ENCODE peak calls at places on chromosomes 3 and 15, in five cellular contexts. R is WERI-Rb-1, F is NB4, S is ovary, K is choroid plexus epithelial cell. Q is an unnamed sample.

GRCh38 chr15:69145694-69146492 is 14.5 kb upstream of the GLCE start:
- DNase-seq in R (no peak), F (peak), S (no peak), K (peak), Q (no peak)

GRCh38 chr3:75295013-75295412 is 369.1 kb upstream of the FRG2C start:
- DNase-seq in R (no peak), F (no peak), S (no peak), K (no peak), Q (no peak)

GRCh38 chr3:170493712-170494182 is 75.1 kb downstream of the CLDN11 start:
- DNase-seq in R (no peak), F (no peak), S (no peak), K (peak), Q (no peak)

GRCh38 chr3:194259982-194260856 is 90.9 kb downstream of the CPN2 start:
- DNase-seq in R (no peak), F (no peak), S (no peak), K (peak), Q (no peak)

GRCh38 chr15:40032125-40032839 is 6.7 kb downstream of the SRP14 start:
- DNase-seq in R (no peak), F (no peak), S (no peak), K (no peak), Q (no peak)

GRCh38 chr3:12503126-12503952 is 19.1 kb downstream of the TSEN2 start:
- DNase-seq in R (no peak), F (peak), S (no peak), K (peak), Q (no peak)

GRCh38 chr3:25830373-25831305 is 40.7 kb downstream of the OXSM start:
- DNase-seq in R (no peak), F (no peak), S (no peak), K (no peak), Q (no peak)

GRCh38 chr3:14467723-14468620 is 65.6 kb downstream of the SLC6A6 start:
- DNase-seq in R (peak), F (peak), S (peak), K (peak), Q (peak)

GRCh38 chr3:16849240-16849639 is 35.5 kb upstream of the PLCL2 start:
- DNase-seq in R (no peak), F (peak), S (peak), K (peak), Q (peak)

GRCh38 chr3:73827204-73827603 is 202.5 kb upstream of the PDZRN3 start:
- DNase-seq in R (no peak), F (no peak), S (no peak), K (no peak), Q (no peak)

GRCh38 chr3:37456270-37456708 is 281.9 kb upstream of the LRRFIP2 start:
- DNase-seq in R (no peak), F (peak), S (no peak), K (no peak), Q (no peak)

GRCh38 chr3:53193466-53194217 is 32.6 kb downstream of the PRKCD start:
- DNase-seq in R (no peak), F (no peak), S (peak), K (peak), Q (no peak)

GRCh38 chr3:116863842-116864626 is 154.5 kb downstream of the TUSC7 start:
- DNase-seq in R (no peak), F (peak), S (no peak), K (peak), Q (no peak)

GRCh38 chr3:136351905-136352304 is 101.8 kb downstream of the PCCB start:
- DNase-seq in R (no peak), F (no peak), S (no peak), K (no peak), Q (no peak)

GRCh38 chr3:43616034-43616433 is 5.8 kb downstream of the ANO10 start:
- DNase-seq in R (no peak), F (no peak), S (no peak), K (no peak), Q (no peak)

GRCh38 chr3:177838951-177839350 is 641.7 kb upstream of the TBL1XR1 start:
- DNase-seq in R (peak), F (no peak), S (no peak), K (no peak), Q (no peak)

GRCh38 chr15:66041276-66041675 is 172.0 kb downstream of the RAB11A start:
- DNase-seq in R (no peak), F (no peak), S (no peak), K (no peak), Q (no peak)

GRCh38 chr3:195438371-195438770 is 4.4 kb downstream of the ACAP2 start:
- DNase-seq in R (no peak), F (no peak), S (no peak), K (no peak), Q (no peak)

GRCh38 chr15:39458131-39458530 is 122.7 kb upstream of the THBS1 start:
- DNase-seq in R (no peak), F (no peak), S (no peak), K (no peak), Q (no peak)

GRCh38 chr15:73464602-73465001 is 21.6 kb downstream of the REC114 start:
- DNase-seq in R (no peak), F (no peak), S (no peak), K (peak), Q (no peak)
- TF ChIP-seq CTCF in R (peak), F (peak), S (no peak), K (peak), Q (no peak)

DNA sequence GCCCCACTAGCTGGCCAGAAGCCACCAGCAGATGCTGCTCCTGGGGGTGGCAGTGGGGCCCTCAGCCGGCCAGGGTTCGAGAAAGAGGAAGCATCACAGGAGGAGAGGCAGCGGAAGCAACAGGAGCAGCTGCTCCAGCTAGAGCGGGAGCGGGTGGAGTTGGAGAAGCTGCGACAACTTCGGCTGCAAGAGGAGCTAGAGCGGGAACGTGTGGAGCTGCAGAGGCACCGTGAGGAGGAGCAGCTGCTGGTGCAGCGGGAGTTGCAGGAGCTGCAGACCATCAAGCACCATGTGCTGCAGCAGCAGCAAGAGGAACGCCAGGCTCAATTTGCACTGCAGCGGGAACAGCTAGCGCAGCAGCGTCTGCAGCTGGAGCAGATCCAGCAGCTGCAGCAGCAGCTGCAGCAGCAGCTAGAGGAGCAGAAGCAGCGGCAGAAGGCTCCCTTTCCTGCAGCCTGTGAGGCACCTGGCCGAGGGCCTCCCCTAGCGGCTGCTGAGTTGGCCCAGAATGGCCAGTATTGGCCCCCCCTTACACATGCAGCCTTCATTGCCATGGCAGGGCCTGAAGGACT is 17.5 kb upstream of the APEH start:
- DNase-seq in R (no peak), F (peak), S (no peak), K (peak), Q (no peak)
- TF ChIP-seq CTCF in R (no peak), F (no peak), S (no peak), K (peak), Q (no peak)

GRCh38 chr15:22839046-22839705 is 710 bp downstream of the NIPA2 start:
- DNase-seq in R (no peak), F (peak), S (no peak), K (peak), Q (no peak)

GRCh38 chr15:22838292-22839042 is at the start of gene NIPA2:
- DNase-seq in R (peak), F (peak), S (peak), K (peak), Q (peak)
- TF ChIP-seq CTCF in R (no peak), F (no peak), S (no peak), K (no peak), Q (no peak)

DNA sequence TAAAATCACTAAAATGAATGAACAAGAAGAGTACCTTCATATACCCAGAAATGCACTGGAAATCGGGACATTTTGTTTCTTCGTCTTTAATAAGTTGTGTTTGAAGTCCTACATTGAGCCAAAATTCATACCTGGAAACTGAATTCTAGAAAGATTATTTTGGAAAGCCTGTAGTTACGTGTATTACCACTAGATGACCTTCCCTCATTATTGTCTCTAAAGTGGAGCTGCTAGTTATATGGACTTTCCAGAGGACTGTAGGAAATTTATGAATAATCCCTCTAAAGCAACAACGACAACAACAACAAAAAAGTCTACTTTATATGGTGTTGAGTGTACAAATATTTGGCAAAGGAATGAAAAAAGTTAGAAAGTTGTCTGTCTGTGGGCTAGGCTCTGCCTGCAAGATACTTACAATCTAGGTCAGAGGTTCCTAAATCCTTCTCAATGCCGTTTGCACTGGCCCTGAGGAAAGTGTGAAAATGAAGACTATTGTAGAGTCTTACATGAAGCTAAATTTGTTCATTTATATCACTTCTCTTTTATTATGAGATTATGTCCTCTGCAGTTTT is 234.8 kb upstream of the NR2E3 start:
- DNase-seq in R (no peak), F (peak), S (no peak), K (peak), Q (no peak)
- TF ChIP-seq CTCF in R (no peak), F (peak), S (no peak), K (peak), Q (no peak)

GRCh38 chr15:75947117-75947516 is 43.4 kb downstream of the FBXO22 start:
- DNase-seq in R (no peak), F (no peak), S (no peak), K (peak), Q (no peak)

GRCh38 chr15:75948761-75949296 is 45.2 kb downstream of the FBXO22 start:
- DNase-seq in R (no peak), F (no peak), S (no peak), K (no peak), Q (no peak)

GRCh38 chr15:75955720-75956119 is 52.0 kb downstream of the FBXO22 start:
- DNase-seq in R (no peak), F (no peak), S (no peak), K (no peak), Q (no peak)

GRCh38 chr15:75952512-75952911 is 48.8 kb downstream of the FBXO22 start:
- DNase-seq in R (no peak), F (no peak), S (no peak), K (no peak), Q (no peak)
- TF ChIP-seq CTCF in R (no peak), F (no peak), S (no peak), K (no peak), Q (no peak)

DNA sequence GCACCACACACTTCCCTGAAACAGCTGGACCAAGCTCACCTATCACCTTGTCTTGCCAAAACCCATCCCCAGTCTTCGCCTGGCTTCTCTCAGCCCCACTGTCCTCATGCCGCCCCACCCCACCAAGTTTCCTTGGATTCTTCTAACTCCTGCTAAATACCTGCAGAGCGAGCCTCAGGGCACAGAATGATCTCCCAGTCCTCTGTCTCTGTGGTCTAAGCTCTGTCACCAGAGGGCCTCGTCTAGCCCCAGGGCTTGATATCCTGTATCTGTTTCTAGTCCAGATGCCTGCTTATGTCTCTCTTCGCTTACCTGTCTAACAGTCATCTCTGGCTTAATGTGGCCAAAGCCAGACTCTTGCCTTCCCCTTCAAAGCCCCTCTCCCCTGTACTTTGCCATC is 9.7 kb downstream of the CCDC12 start:
- DNase-seq in R (no peak), F (no peak), S (no peak), K (no peak), Q (no peak)
- TF ChIP-seq CTCF in R (peak), F (no peak), S (no peak), K (no peak), Q (no peak)